ENCODE peak calls at places on chromosomes 1 and 21, in ten cellular contexts. One of them, this sample, is unnamed.

GRCh38 chr1:24015226-24016210 is 35.4 kb upstream of the SRSF10 start:
- DNase-seq in endothelial cell: no peak
- DNase-seq in CD8-positive, alpha-beta T cell: no peak
- DNase-seq in cardiac fibroblast: peak; percentile 81
- DNase-seq in keratinocyte: no peak
- DNase-seq in CD4-positive, alpha-beta T cell: no peak
- DNase-seq in OCI-LY7: no peak
- DNase-seq in heart right ventricle: peak; percentile 63
- DNase-seq in uterus: peak; percentile 61
- DNase-seq in mammary epithelial cell: no peak
- DNase-seq in this sample: no peak

GRCh38 chr1:6956488-6957159 is 171.4 kb downstream of the CAMTA1 start:
- DNase-seq in endothelial cell: no peak
- DNase-seq in CD8-positive, alpha-beta T cell: no peak
- DNase-seq in cardiac fibroblast: no peak
- DNase-seq in keratinocyte: no peak
- DNase-seq in CD4-positive, alpha-beta T cell: no peak
- DNase-seq in OCI-LY7: no peak
- DNase-seq in heart right ventricle: no peak
- DNase-seq in uterus: no peak
- DNase-seq in mammary epithelial cell: peak; percentile 14
- DNase-seq in this sample: no peak

GRCh38 chr1:55309053-55309452 is 93.9 kb upstream of the USP24 start:
- DNase-seq in endothelial cell: no peak
- DNase-seq in CD8-positive, alpha-beta T cell: no peak
- DNase-seq in cardiac fibroblast: peak; percentile 31
- DNase-seq in keratinocyte: no peak
- DNase-seq in CD4-positive, alpha-beta T cell: no peak
- DNase-seq in OCI-LY7: no peak
- DNase-seq in heart right ventricle: no peak
- DNase-seq in uterus: no peak
- DNase-seq in mammary epithelial cell: no peak
- DNase-seq in this sample: no peak

GRCh38 chr1:160726498-160727391 is 12.3 kb upstream of the SLAMF7 start:
- DNase-seq in endothelial cell: peak; percentile 63
- DNase-seq in CD8-positive, alpha-beta T cell: peak; percentile 75
- DNase-seq in cardiac fibroblast: peak; percentile 80
- DNase-seq in keratinocyte: peak; percentile 56
- DNase-seq in CD4-positive, alpha-beta T cell: peak; percentile 31
- DNase-seq in OCI-LY7: peak; percentile 86
- DNase-seq in heart right ventricle: peak; percentile 50
- DNase-seq in uterus: no peak
- DNase-seq in mammary epithelial cell: peak; percentile 72
- DNase-seq in this sample: peak; percentile 64

GRCh38 chr1:206898089-206898908 is 1.1 kb downstream of the IL24 start:
- DNase-seq in endothelial cell: no peak
- DNase-seq in CD8-positive, alpha-beta T cell: no peak
- DNase-seq in cardiac fibroblast: peak; percentile 68
- DNase-seq in keratinocyte: no peak
- DNase-seq in CD4-positive, alpha-beta T cell: no peak
- DNase-seq in OCI-LY7: no peak
- DNase-seq in heart right ventricle: no peak
- DNase-seq in uterus: no peak
- DNase-seq in mammary epithelial cell: peak; percentile 47
- DNase-seq in this sample: no peak

GRCh38 chr1:113396585-113396984 is 6.3 kb downstream of the MAGI3 start:
- DNase-seq in endothelial cell: no peak
- DNase-seq in CD8-positive, alpha-beta T cell: no peak
- DNase-seq in cardiac fibroblast: peak; percentile 77
- DNase-seq in keratinocyte: peak; percentile 36
- DNase-seq in CD4-positive, alpha-beta T cell: no peak
- DNase-seq in OCI-LY7: no peak
- DNase-seq in heart right ventricle: no peak
- DNase-seq in uterus: no peak
- DNase-seq in mammary epithelial cell: peak; percentile 79
- DNase-seq in this sample: no peak

GRCh38 chr1:47755368-47755990 is 241.7 kb downstream of the TRABD2B start:
- DNase-seq in endothelial cell: peak; percentile 77
- DNase-seq in CD8-positive, alpha-beta T cell: peak; percentile 56
- DNase-seq in cardiac fibroblast: no peak
- DNase-seq in keratinocyte: no peak
- DNase-seq in CD4-positive, alpha-beta T cell: peak; percentile 20
- DNase-seq in OCI-LY7: peak; percentile 59
- DNase-seq in heart right ventricle: no peak
- DNase-seq in uterus: no peak
- DNase-seq in mammary epithelial cell: no peak
- DNase-seq in this sample: no peak

GRCh38 chr1:7388141-7388487 is 383.0 kb upstream of the VAMP3 start:
- DNase-seq in endothelial cell: no peak
- DNase-seq in CD8-positive, alpha-beta T cell: no peak
- DNase-seq in cardiac fibroblast: no peak
- DNase-seq in keratinocyte: no peak
- DNase-seq in CD4-positive, alpha-beta T cell: no peak
- DNase-seq in OCI-LY7: no peak
- DNase-seq in heart right ventricle: peak; percentile 20
- DNase-seq in uterus: peak; percentile 35
- DNase-seq in mammary epithelial cell: no peak
- DNase-seq in this sample: no peak

GRCh38 chr1:25651824-25652741 is 35.5 kb downstream of the MAN1C1 start:
- DNase-seq in endothelial cell: no peak
- DNase-seq in CD8-positive, alpha-beta T cell: peak; percentile 42
- DNase-seq in cardiac fibroblast: no peak
- DNase-seq in keratinocyte: no peak
- DNase-seq in CD4-positive, alpha-beta T cell: no peak
- DNase-seq in OCI-LY7: no peak
- DNase-seq in heart right ventricle: no peak
- DNase-seq in uterus: no peak
- DNase-seq in mammary epithelial cell: no peak
- DNase-seq in this sample: no peak

GRCh38 chr1:151639466-151639865 is 27.6 kb downstream of the SNX27 start:
- DNase-seq in endothelial cell: no peak
- DNase-seq in CD8-positive, alpha-beta T cell: no peak
- DNase-seq in cardiac fibroblast: peak; percentile 67
- DNase-seq in keratinocyte: no peak
- DNase-seq in CD4-positive, alpha-beta T cell: no peak
- DNase-seq in OCI-LY7: no peak
- DNase-seq in heart right ventricle: no peak
- DNase-seq in uterus: no peak
- DNase-seq in mammary epithelial cell: peak; percentile 37
- DNase-seq in this sample: no peak

GRCh38 chr1:203456577-203456976 is 19.0 kb upstream of the PRELP start:
- DNase-seq in endothelial cell: no peak
- DNase-seq in CD8-positive, alpha-beta T cell: no peak
- DNase-seq in cardiac fibroblast: no peak
- DNase-seq in keratinocyte: no peak
- DNase-seq in CD4-positive, alpha-beta T cell: no peak
- DNase-seq in OCI-LY7: no peak
- DNase-seq in heart right ventricle: no peak
- DNase-seq in uterus: peak; percentile 6
- DNase-seq in mammary epithelial cell: no peak
- DNase-seq in this sample: no peak

GRCh38 chr1:7447093-7447492 is 324.0 kb upstream of the VAMP3 start:
- DNase-seq in endothelial cell: no peak
- DNase-seq in CD8-positive, alpha-beta T cell: no peak
- DNase-seq in cardiac fibroblast: no peak
- DNase-seq in keratinocyte: no peak
- DNase-seq in CD4-positive, alpha-beta T cell: no peak
- DNase-seq in OCI-LY7: no peak
- DNase-seq in heart right ventricle: no peak
- DNase-seq in uterus: no peak
- DNase-seq in mammary epithelial cell: no peak
- DNase-seq in this sample: no peak

GRCh38 chr1:20108724-20109123 is 10.6 kb downstream of the PLA2G2D start:
- DNase-seq in endothelial cell: no peak
- DNase-seq in CD8-positive, alpha-beta T cell: no peak
- DNase-seq in cardiac fibroblast: no peak
- DNase-seq in keratinocyte: no peak
- DNase-seq in CD4-positive, alpha-beta T cell: no peak
- DNase-seq in OCI-LY7: no peak
- DNase-seq in heart right ventricle: no peak
- DNase-seq in uterus: peak; percentile 24
- DNase-seq in mammary epithelial cell: no peak
- DNase-seq in this sample: no peak

GRCh38 chr1:38153426-38154088 is 107.0 kb upstream of the POU3F1 start:
- DNase-seq in endothelial cell: no peak
- DNase-seq in CD8-positive, alpha-beta T cell: no peak
- DNase-seq in cardiac fibroblast: no peak
- DNase-seq in keratinocyte: no peak
- DNase-seq in CD4-positive, alpha-beta T cell: no peak
- DNase-seq in OCI-LY7: no peak
- DNase-seq in heart right ventricle: no peak
- DNase-seq in uterus: no peak
- DNase-seq in mammary epithelial cell: no peak
- DNase-seq in this sample: no peak

GRCh38 chr21:42414553-42414927 is 10.8 kb downstream of the UBASH3A start:
- DNase-seq in endothelial cell: no peak
- DNase-seq in CD8-positive, alpha-beta T cell: no peak
- DNase-seq in cardiac fibroblast: no peak
- DNase-seq in keratinocyte: no peak
- DNase-seq in CD4-positive, alpha-beta T cell: no peak
- DNase-seq in OCI-LY7: no peak
- DNase-seq in heart right ventricle: no peak
- DNase-seq in uterus: no peak
- DNase-seq in mammary epithelial cell: no peak
- DNase-seq in this sample: no peak

GRCh38 chr1:5945445-5945844 is 46.8 kb downstream of the NPHP4 start:
- DNase-seq in endothelial cell: no peak
- DNase-seq in CD8-positive, alpha-beta T cell: peak; percentile 21
- DNase-seq in cardiac fibroblast: no peak
- DNase-seq in keratinocyte: no peak
- DNase-seq in CD4-positive, alpha-beta T cell: no peak
- DNase-seq in OCI-LY7: no peak
- DNase-seq in heart right ventricle: no peak
- DNase-seq in uterus: no peak
- DNase-seq in mammary epithelial cell: no peak
- DNase-seq in this sample: no peak

GRCh38 chr1:194361374-194362131 is 1175.1 kb upstream of the B3GALT2 start:
- DNase-seq in endothelial cell: no peak
- DNase-seq in CD8-positive, alpha-beta T cell: no peak
- DNase-seq in cardiac fibroblast: no peak
- DNase-seq in keratinocyte: no peak
- DNase-seq in CD4-positive, alpha-beta T cell: no peak
- DNase-seq in OCI-LY7: no peak
- DNase-seq in heart right ventricle: no peak
- DNase-seq in uterus: no peak
- DNase-seq in mammary epithelial cell: no peak
- DNase-seq in this sample: no peak

GRCh38 chr1:27719286-27720251 is 6.2 kb upstream of the FAM76A start:
- DNase-seq in endothelial cell: no peak
- DNase-seq in CD8-positive, alpha-beta T cell: no peak
- DNase-seq in cardiac fibroblast: peak; percentile 36
- DNase-seq in keratinocyte: no peak
- DNase-seq in CD4-positive, alpha-beta T cell: no peak
- DNase-seq in OCI-LY7: peak; percentile 10
- DNase-seq in heart right ventricle: no peak
- DNase-seq in uterus: no peak
- DNase-seq in mammary epithelial cell: peak; percentile 9
- DNase-seq in this sample: no peak
- TF ChIP-seq CTCF in endothelial cell: no peak
- TF ChIP-seq CTCF in CD8-positive, alpha-beta T cell: peak; percentile 45
- TF ChIP-seq CTCF in cardiac fibroblast: peak; percentile 49
- TF ChIP-seq CTCF in keratinocyte: peak; percentile 57
- TF ChIP-seq CTCF in CD4-positive, alpha-beta T cell: peak; percentile 44
- TF ChIP-seq CTCF in OCI-LY7: peak; percentile 55
- TF ChIP-seq CTCF in heart right ventricle: peak; percentile 9
- TF ChIP-seq CTCF in uterus: no peak
- TF ChIP-seq CTCF in mammary epithelial cell: peak; percentile 39
- TF ChIP-seq CTCF in this sample: no peak

GRCh38 chr1:45321444-45321843 is 5.3 kb upstream of the HPDL start:
- DNase-seq in endothelial cell: no peak
- DNase-seq in CD8-positive, alpha-beta T cell: no peak
- DNase-seq in cardiac fibroblast: no peak
- DNase-seq in keratinocyte: no peak
- DNase-seq in CD4-positive, alpha-beta T cell: no peak
- DNase-seq in OCI-LY7: no peak
- DNase-seq in heart right ventricle: no peak
- DNase-seq in uterus: no peak
- DNase-seq in mammary epithelial cell: no peak
- DNase-seq in this sample: no peak
- TF ChIP-seq CTCF in endothelial cell: no peak
- TF ChIP-seq CTCF in CD8-positive, alpha-beta T cell: no peak
- TF ChIP-seq CTCF in cardiac fibroblast: no peak
- TF ChIP-seq CTCF in keratinocyte: no peak
- TF ChIP-seq CTCF in CD4-positive, alpha-beta T cell: no peak
- TF ChIP-seq CTCF in OCI-LY7: no peak
- TF ChIP-seq CTCF in heart right ventricle: no peak
- TF ChIP-seq CTCF in uterus: no peak
- TF ChIP-seq CTCF in mammary epithelial cell: no peak
- TF ChIP-seq CTCF in this sample: no peak

GRCh38 chr1:234409328-234409727 is 36.1 kb downstream of the COA6 start:
- DNase-seq in endothelial cell: no peak
- DNase-seq in CD8-positive, alpha-beta T cell: no peak
- DNase-seq in cardiac fibroblast: no peak
- DNase-seq in keratinocyte: no peak
- DNase-seq in CD4-positive, alpha-beta T cell: no peak
- DNase-seq in OCI-LY7: no peak
- DNase-seq in heart right ventricle: no peak
- DNase-seq in uterus: no peak
- DNase-seq in mammary epithelial cell: no peak
- DNase-seq in this sample: no peak
- TF ChIP-seq CTCF in endothelial cell: no peak
- TF ChIP-seq CTCF in CD8-positive, alpha-beta T cell: no peak
- TF ChIP-seq CTCF in cardiac fibroblast: no peak
- TF ChIP-seq CTCF in keratinocyte: no peak
- TF ChIP-seq CTCF in CD4-positive, alpha-beta T cell: peak; percentile 78
- TF ChIP-seq CTCF in OCI-LY7: peak; percentile 29
- TF ChIP-seq CTCF in heart right ventricle: peak; percentile 8
- TF ChIP-seq CTCF in uterus: no peak
- TF ChIP-seq CTCF in mammary epithelial cell: no peak
- TF ChIP-seq CTCF in this sample: no peak

GRCh38 chr1:227449727-227450420 is 113.5 kb upstream of the ZNF678 start:
- DNase-seq in endothelial cell: no peak
- DNase-seq in CD8-positive, alpha-beta T cell: no peak
- DNase-seq in cardiac fibroblast: no peak
- DNase-seq in keratinocyte: no peak
- DNase-seq in CD4-positive, alpha-beta T cell: no peak
- DNase-seq in OCI-LY7: no peak
- DNase-seq in heart right ventricle: no peak
- DNase-seq in uterus: no peak
- DNase-seq in mammary epithelial cell: no peak
- DNase-seq in this sample: no peak

GRCh38 chr1:227445092-227445674 is 118.2 kb upstream of the ZNF678 start:
- DNase-seq in endothelial cell: no peak
- DNase-seq in CD8-positive, alpha-beta T cell: no peak
- DNase-seq in cardiac fibroblast: no peak
- DNase-seq in keratinocyte: no peak
- DNase-seq in CD4-positive, alpha-beta T cell: no peak
- DNase-seq in OCI-LY7: no peak
- DNase-seq in heart right ventricle: no peak
- DNase-seq in uterus: no peak
- DNase-seq in mammary epithelial cell: no peak
- DNase-seq in this sample: no peak

GRCh38 chr1:227449051-227449450 is 114.3 kb upstream of the ZNF678 start:
- DNase-seq in endothelial cell: peak; percentile 61
- DNase-seq in CD8-positive, alpha-beta T cell: no peak
- DNase-seq in cardiac fibroblast: peak; percentile 55
- DNase-seq in keratinocyte: no peak
- DNase-seq in CD4-positive, alpha-beta T cell: no peak
- DNase-seq in OCI-LY7: peak; percentile 55
- DNase-seq in heart right ventricle: no peak
- DNase-seq in uterus: no peak
- DNase-seq in mammary epithelial cell: no peak
- DNase-seq in this sample: no peak

GRCh38 chr1:227445746-227446145 is 117.6 kb upstream of the ZNF678 start:
- DNase-seq in endothelial cell: no peak
- DNase-seq in CD8-positive, alpha-beta T cell: no peak
- DNase-seq in cardiac fibroblast: no peak
- DNase-seq in keratinocyte: no peak
- DNase-seq in CD4-positive, alpha-beta T cell: no peak
- DNase-seq in OCI-LY7: no peak
- DNase-seq in heart right ventricle: no peak
- DNase-seq in uterus: no peak
- DNase-seq in mammary epithelial cell: peak; percentile 57
- DNase-seq in this sample: no peak

GRCh38 chr1:227447531-227447990 is 115.8 kb upstream of the ZNF678 start:
- DNase-seq in endothelial cell: peak; percentile 66
- DNase-seq in CD8-positive, alpha-beta T cell: no peak
- DNase-seq in cardiac fibroblast: peak; percentile 45
- DNase-seq in keratinocyte: no peak
- DNase-seq in CD4-positive, alpha-beta T cell: no peak
- DNase-seq in OCI-LY7: no peak
- DNase-seq in heart right ventricle: peak; percentile 73
- DNase-seq in uterus: no peak
- DNase-seq in mammary epithelial cell: no peak
- DNase-seq in this sample: no peak
- TF ChIP-seq CTCF in endothelial cell: peak; percentile 30
- TF ChIP-seq CTCF in CD8-positive, alpha-beta T cell: no peak
- TF ChIP-seq CTCF in cardiac fibroblast: peak; percentile 78
- TF ChIP-seq CTCF in keratinocyte: no peak
- TF ChIP-seq CTCF in CD4-positive, alpha-beta T cell: no peak
- TF ChIP-seq CTCF in OCI-LY7: no peak
- TF ChIP-seq CTCF in heart right ventricle: peak; percentile 34
- TF ChIP-seq CTCF in uterus: peak; percentile 35
- TF ChIP-seq CTCF in mammary epithelial cell: no peak
- TF ChIP-seq CTCF in this sample: peak; percentile 53